ENCODE peak calls at places on chromosomes 3 and 15, in six cellular contexts. One of them, this sample, is unnamed.

GRCh38 chr15:88382482-88382983 is 84.7 kb downstream of the MRPL46 start:
- DNase-seq in C1 segment of cervical spinal cord: no peak
- DNase-seq in renal cortical epithelial cell: peak
- DNase-seq in fibroblast of the aortic adventitia: peak
- DNase-seq in nephron progenitor cell: no peak
- DNase-seq in stimulated activated CD8-positive, alpha-beta memory T cell treated with anti-CD3 and anti-CD28 coated beads, Interleukin-15, amount 100 ng/mL, for 24 hours: no peak
- DNase-seq in this sample: no peak

GRCh38 chr3:159159546-159159945 is 357.7 kb downstream of the MFSD1 start:
- DNase-seq in nephron progenitor cell: no peak
- DNase-seq in fibroblast of the aortic adventitia: no peak
- DNase-seq in renal cortical epithelial cell: no peak
- DNase-seq in stimulated activated CD8-positive, alpha-beta memory T cell treated with anti-CD3 and anti-CD28 coated beads, Interleukin-15, amount 100 ng/mL, for 24 hours: no peak
- DNase-seq in C1 segment of cervical spinal cord: no peak
- DNase-seq in this sample: no peak

GRCh38 chr3:535566-536416 is 339.2 kb downstream of the CHL1 start:
- DNase-seq in renal cortical epithelial cell: peak
- DNase-seq in stimulated activated CD8-positive, alpha-beta memory T cell treated with anti-CD3 and anti-CD28 coated beads, Interleukin-15, amount 100 ng/mL, for 24 hours: no peak
- DNase-seq in C1 segment of cervical spinal cord: no peak
- DNase-seq in nephron progenitor cell: peak
- DNase-seq in fibroblast of the aortic adventitia: peak
- DNase-seq in this sample: no peak

GRCh38 chr3:185760550-185760949 is 64.3 kb downstream of the IGF2BP2 start:
- DNase-seq in renal cortical epithelial cell: no peak
- DNase-seq in C1 segment of cervical spinal cord: no peak
- DNase-seq in nephron progenitor cell: no peak
- DNase-seq in stimulated activated CD8-positive, alpha-beta memory T cell treated with anti-CD3 and anti-CD28 coated beads, Interleukin-15, amount 100 ng/mL, for 24 hours: no peak
- DNase-seq in fibroblast of the aortic adventitia: no peak
- DNase-seq in this sample: no peak

GRCh38 chr3:171488479-171488878 is 28.3 kb upstream of the TNIK start:
- DNase-seq in renal cortical epithelial cell: no peak
- DNase-seq in C1 segment of cervical spinal cord: no peak
- DNase-seq in nephron progenitor cell: no peak
- DNase-seq in fibroblast of the aortic adventitia: no peak
- DNase-seq in stimulated activated CD8-positive, alpha-beta memory T cell treated with anti-CD3 and anti-CD28 coated beads, Interleukin-15, amount 100 ng/mL, for 24 hours: no peak
- DNase-seq in this sample: no peak

GRCh38 chr15:100901702-100902435 is 17.3 kb upstream of the LRRK1 start:
- DNase-seq in C1 segment of cervical spinal cord: no peak
- DNase-seq in nephron progenitor cell: no peak
- DNase-seq in fibroblast of the aortic adventitia: peak
- DNase-seq in stimulated activated CD8-positive, alpha-beta memory T cell treated with anti-CD3 and anti-CD28 coated beads, Interleukin-15, amount 100 ng/mL, for 24 hours: no peak
- DNase-seq in renal cortical epithelial cell: no peak
- DNase-seq in this sample: no peak

GRCh38 chr3:63067999-63068645 is 192.9 kb upstream of the CADPS start:
- DNase-seq in renal cortical epithelial cell: peak
- DNase-seq in stimulated activated CD8-positive, alpha-beta memory T cell treated with anti-CD3 and anti-CD28 coated beads, Interleukin-15, amount 100 ng/mL, for 24 hours: no peak
- DNase-seq in fibroblast of the aortic adventitia: peak
- DNase-seq in C1 segment of cervical spinal cord: no peak
- DNase-seq in nephron progenitor cell: peak
- DNase-seq in this sample: peak

GRCh38 chr15:90912770-90913075 is 9.6 kb downstream of the MAN2A2 start:
- DNase-seq in nephron progenitor cell: no peak
- DNase-seq in stimulated activated CD8-positive, alpha-beta memory T cell treated with anti-CD3 and anti-CD28 coated beads, Interleukin-15, amount 100 ng/mL, for 24 hours: no peak
- DNase-seq in C1 segment of cervical spinal cord: no peak
- DNase-seq in fibroblast of the aortic adventitia: no peak
- DNase-seq in renal cortical epithelial cell: no peak
- DNase-seq in this sample: no peak

GRCh38 chr15:70505411-70505919 is 257.9 kb downstream of the UACA start:
- DNase-seq in renal cortical epithelial cell: peak
- DNase-seq in nephron progenitor cell: no peak
- DNase-seq in C1 segment of cervical spinal cord: no peak
- DNase-seq in fibroblast of the aortic adventitia: peak
- DNase-seq in stimulated activated CD8-positive, alpha-beta memory T cell treated with anti-CD3 and anti-CD28 coated beads, Interleukin-15, amount 100 ng/mL, for 24 hours: no peak
- DNase-seq in this sample: peak

GRCh38 chr3:59469948-59470723 is 420.3 kb upstream of the CFAP20DC start:
- DNase-seq in stimulated activated CD8-positive, alpha-beta memory T cell treated with anti-CD3 and anti-CD28 coated beads, Interleukin-15, amount 100 ng/mL, for 24 hours: no peak
- DNase-seq in nephron progenitor cell: no peak
- DNase-seq in renal cortical epithelial cell: peak
- DNase-seq in C1 segment of cervical spinal cord: no peak
- DNase-seq in fibroblast of the aortic adventitia: peak
- DNase-seq in this sample: no peak

GRCh38 chr15:31024330-31024729 is 32.9 kb upstream of the MTMR10 start:
- DNase-seq in nephron progenitor cell: peak
- DNase-seq in C1 segment of cervical spinal cord: no peak
- DNase-seq in fibroblast of the aortic adventitia: peak
- DNase-seq in stimulated activated CD8-positive, alpha-beta memory T cell treated with anti-CD3 and anti-CD28 coated beads, Interleukin-15, amount 100 ng/mL, for 24 hours: no peak
- DNase-seq in renal cortical epithelial cell: peak
- DNase-seq in this sample: peak

GRCh38 chr3:23385327-23385726 is 182.2 kb downstream of the UBE2E2 start:
- DNase-seq in renal cortical epithelial cell: no peak
- DNase-seq in fibroblast of the aortic adventitia: no peak
- DNase-seq in C1 segment of cervical spinal cord: no peak
- DNase-seq in stimulated activated CD8-positive, alpha-beta memory T cell treated with anti-CD3 and anti-CD28 coated beads, Interleukin-15, amount 100 ng/mL, for 24 hours: no peak
- DNase-seq in nephron progenitor cell: no peak
- DNase-seq in this sample: no peak

GRCh38 chr15:68644088-68644904 is 65.5 kb downstream of the CORO2B start:
- DNase-seq in fibroblast of the aortic adventitia: peak
- DNase-seq in nephron progenitor cell: no peak
- DNase-seq in stimulated activated CD8-positive, alpha-beta memory T cell treated with anti-CD3 and anti-CD28 coated beads, Interleukin-15, amount 100 ng/mL, for 24 hours: no peak
- DNase-seq in C1 segment of cervical spinal cord: no peak
- DNase-seq in renal cortical epithelial cell: peak
- DNase-seq in this sample: peak

GRCh38 chr3:100087203-100087602 is 27.1 kb downstream of the FILIP1L start:
- DNase-seq in nephron progenitor cell: no peak
- DNase-seq in C1 segment of cervical spinal cord: no peak
- DNase-seq in fibroblast of the aortic adventitia: peak
- DNase-seq in stimulated activated CD8-positive, alpha-beta memory T cell treated with anti-CD3 and anti-CD28 coated beads, Interleukin-15, amount 100 ng/mL, for 24 hours: no peak
- DNase-seq in renal cortical epithelial cell: peak
- DNase-seq in this sample: no peak

GRCh38 chr15:45397116-45397665 is 18.8 kb upstream of the GATM start:
- DNase-seq in nephron progenitor cell: no peak
- DNase-seq in fibroblast of the aortic adventitia: no peak
- DNase-seq in stimulated activated CD8-positive, alpha-beta memory T cell treated with anti-CD3 and anti-CD28 coated beads, Interleukin-15, amount 100 ng/mL, for 24 hours: no peak
- DNase-seq in C1 segment of cervical spinal cord: no peak
- DNase-seq in renal cortical epithelial cell: no peak
- DNase-seq in this sample: no peak

GRCh38 chr3:153043729-153044314 is 118.2 kb upstream of the RAP2B start:
- DNase-seq in stimulated activated CD8-positive, alpha-beta memory T cell treated with anti-CD3 and anti-CD28 coated beads, Interleukin-15, amount 100 ng/mL, for 24 hours: no peak
- DNase-seq in C1 segment of cervical spinal cord: no peak
- DNase-seq in renal cortical epithelial cell: peak
- DNase-seq in fibroblast of the aortic adventitia: peak
- DNase-seq in nephron progenitor cell: no peak
- DNase-seq in this sample: no peak

GRCh38 chr3:6861331-6861988 is 545 bp downstream of the GRM7 start:
- DNase-seq in C1 segment of cervical spinal cord: no peak
- DNase-seq in renal cortical epithelial cell: no peak
- DNase-seq in fibroblast of the aortic adventitia: no peak
- DNase-seq in stimulated activated CD8-positive, alpha-beta memory T cell treated with anti-CD3 and anti-CD28 coated beads, Interleukin-15, amount 100 ng/mL, for 24 hours: no peak
- DNase-seq in nephron progenitor cell: peak
- DNase-seq in this sample: no peak

GRCh38 chr15:43966646-43967045 is 139.8 kb downstream of the WDR76 start:
- DNase-seq in stimulated activated CD8-positive, alpha-beta memory T cell treated with anti-CD3 and anti-CD28 coated beads, Interleukin-15, amount 100 ng/mL, for 24 hours: no peak
- DNase-seq in C1 segment of cervical spinal cord: no peak
- DNase-seq in fibroblast of the aortic adventitia: peak
- DNase-seq in nephron progenitor cell: no peak
- DNase-seq in renal cortical epithelial cell: peak
- DNase-seq in this sample: no peak

GRCh38 chr15:39580630-39581500 is at the start of gene THBS1:
- DNase-seq in stimulated activated CD8-positive, alpha-beta memory T cell treated with anti-CD3 and anti-CD28 coated beads, Interleukin-15, amount 100 ng/mL, for 24 hours: peak
- DNase-seq in renal cortical epithelial cell: peak
- DNase-seq in fibroblast of the aortic adventitia: peak
- DNase-seq in nephron progenitor cell: peak
- DNase-seq in C1 segment of cervical spinal cord: no peak
- DNase-seq in this sample: no peak

GRCh38 chr15:92035961-92036360 is 182.5 kb downstream of the SLCO3A1 start:
- DNase-seq in C1 segment of cervical spinal cord: no peak
- DNase-seq in stimulated activated CD8-positive, alpha-beta memory T cell treated with anti-CD3 and anti-CD28 coated beads, Interleukin-15, amount 100 ng/mL, for 24 hours: no peak
- DNase-seq in renal cortical epithelial cell: no peak
- DNase-seq in nephron progenitor cell: no peak
- DNase-seq in fibroblast of the aortic adventitia: no peak
- DNase-seq in this sample: no peak

GRCh38 chr3:46924921-46925584 is 47.5 kb downstream of the PTH1R start:
- DNase-seq in fibroblast of the aortic adventitia: no peak
- DNase-seq in renal cortical epithelial cell: no peak
- DNase-seq in nephron progenitor cell: no peak
- DNase-seq in stimulated activated CD8-positive, alpha-beta memory T cell treated with anti-CD3 and anti-CD28 coated beads, Interleukin-15, amount 100 ng/mL, for 24 hours: no peak
- DNase-seq in C1 segment of cervical spinal cord: no peak
- DNase-seq in this sample: no peak

GRCh38 chr3:144772372-144772771 is 800.7 kb downstream of the DIPK2A start:
- DNase-seq in nephron progenitor cell: no peak
- DNase-seq in renal cortical epithelial cell: no peak
- DNase-seq in C1 segment of cervical spinal cord: no peak
- DNase-seq in fibroblast of the aortic adventitia: no peak
- DNase-seq in stimulated activated CD8-positive, alpha-beta memory T cell treated with anti-CD3 and anti-CD28 coated beads, Interleukin-15, amount 100 ng/mL, for 24 hours: no peak
- DNase-seq in this sample: no peak

GRCh38 chr15:26771168-26771916 is 1.5 kb downstream of the GABRB3 start:
- DNase-seq in C1 segment of cervical spinal cord: no peak
- DNase-seq in fibroblast of the aortic adventitia: no peak
- DNase-seq in stimulated activated CD8-positive, alpha-beta memory T cell treated with anti-CD3 and anti-CD28 coated beads, Interleukin-15, amount 100 ng/mL, for 24 hours: no peak
- DNase-seq in renal cortical epithelial cell: no peak
- DNase-seq in nephron progenitor cell: peak
- DNase-seq in this sample: no peak

GRCh38 chr3:28726840-28727239 is 378.2 kb upstream of the AZI2 start:
- DNase-seq in renal cortical epithelial cell: peak
- DNase-seq in nephron progenitor cell: peak
- DNase-seq in fibroblast of the aortic adventitia: peak
- DNase-seq in stimulated activated CD8-positive, alpha-beta memory T cell treated with anti-CD3 and anti-CD28 coated beads, Interleukin-15, amount 100 ng/mL, for 24 hours: no peak
- DNase-seq in C1 segment of cervical spinal cord: no peak
- DNase-seq in this sample: peak

GRCh38 chr15:80468776-80469175 is 64.6 kb downstream of the ARNT2 start:
- DNase-seq in renal cortical epithelial cell: no peak
- DNase-seq in fibroblast of the aortic adventitia: no peak
- DNase-seq in nephron progenitor cell: no peak
- DNase-seq in C1 segment of cervical spinal cord: no peak
- DNase-seq in stimulated activated CD8-positive, alpha-beta memory T cell treated with anti-CD3 and anti-CD28 coated beads, Interleukin-15, amount 100 ng/mL, for 24 hours: no peak
- DNase-seq in this sample: no peak

GRCh38 chr3:69993747-69994146 is 5.8 kb upstream of the SAMMSON start:
- DNase-seq in nephron progenitor cell: no peak
- DNase-seq in renal cortical epithelial cell: no peak
- DNase-seq in fibroblast of the aortic adventitia: no peak
- DNase-seq in C1 segment of cervical spinal cord: no peak
- DNase-seq in stimulated activated CD8-positive, alpha-beta memory T cell treated with anti-CD3 and anti-CD28 coated beads, Interleukin-15, amount 100 ng/mL, for 24 hours: no peak
- DNase-seq in this sample: no peak

GRCh38 chr15:57867970-57868791 is 161.7 kb downstream of the POLR2M start:
- DNase-seq in nephron progenitor cell: no peak
- DNase-seq in renal cortical epithelial cell: no peak
- DNase-seq in fibroblast of the aortic adventitia: no peak
- DNase-seq in C1 segment of cervical spinal cord: no peak
- DNase-seq in stimulated activated CD8-positive, alpha-beta memory T cell treated with anti-CD3 and anti-CD28 coated beads, Interleukin-15, amount 100 ng/mL, for 24 hours: no peak
- DNase-seq in this sample: no peak

GRCh38 chr3:53254810-53255359 is 937 bp downstream of the TKT start:
- DNase-seq in fibroblast of the aortic adventitia: peak
- DNase-seq in nephron progenitor cell: peak
- DNase-seq in C1 segment of cervical spinal cord: peak
- DNase-seq in renal cortical epithelial cell: peak
- DNase-seq in stimulated activated CD8-positive, alpha-beta memory T cell treated with anti-CD3 and anti-CD28 coated beads, Interleukin-15, amount 100 ng/mL, for 24 hours: peak
- DNase-seq in this sample: no peak

GRCh38 chr15:60744826-60745225 is 265.9 kb upstream of the ICE2 start:
- DNase-seq in stimulated activated CD8-positive, alpha-beta memory T cell treated with anti-CD3 and anti-CD28 coated beads, Interleukin-15, amount 100 ng/mL, for 24 hours: no peak
- DNase-seq in fibroblast of the aortic adventitia: peak
- DNase-seq in nephron progenitor cell: no peak
- DNase-seq in renal cortical epithelial cell: no peak
- DNase-seq in C1 segment of cervical spinal cord: no peak
- DNase-seq in this sample: no peak

GRCh38 chr15:83626171-83626802 is 27.6 kb upstream of the ADAMTSL3 start:
- DNase-seq in C1 segment of cervical spinal cord: no peak
- DNase-seq in nephron progenitor cell: no peak
- DNase-seq in renal cortical epithelial cell: peak
- DNase-seq in stimulated activated CD8-positive, alpha-beta memory T cell treated with anti-CD3 and anti-CD28 coated beads, Interleukin-15, amount 100 ng/mL, for 24 hours: no peak
- DNase-seq in fibroblast of the aortic adventitia: peak
- DNase-seq in this sample: no peak

GRCh38 chr3:133479401-133479800 is 79.5 kb downstream of the BFSP2 start:
- DNase-seq in renal cortical epithelial cell: no peak
- DNase-seq in stimulated activated CD8-positive, alpha-beta memory T cell treated with anti-CD3 and anti-CD28 coated beads, Interleukin-15, amount 100 ng/mL, for 24 hours: no peak
- DNase-seq in nephron progenitor cell: no peak
- DNase-seq in fibroblast of the aortic adventitia: no peak
- DNase-seq in C1 segment of cervical spinal cord: no peak
- DNase-seq in this sample: no peak